ENCODE peak calls at places on chromosomes 7 and 10, in six cellular contexts. X, K, Y, R, J and F are unnamed samples. For H3K4me1, the result is how much of the 10 kb centered on the place peaks cover.

GRCh38 chr7:35677582-35678356 is 17.2 kb downstream of the HERPUD2 start:
- DNase-seq in X (no peak), K (no peak), Y (no peak), R (no peak), J (no peak), F (no peak)

GRCh38 chr7:134245253-134245652 is 71.5 kb downstream of the SLC35B4 start:
- DNase-seq in X (no peak), K (no peak), Y (no peak), R (no peak), J (no peak), F (no peak)

GRCh38 chr10:5843814-5844705 is 30.8 kb upstream of the GDI2 start:
- DNase-seq in X (no peak), K (no peak), Y (no peak), R (no peak), J (no peak), F (no peak)

GRCh38 chr7:149598721-149599308 is 101.2 kb upstream of the ZNF746 start:
- DNase-seq in X (no peak), K (peak), Y (peak), R (no peak), J (peak), F (no peak)

GRCh38 chr7:130943336-130943901 is 209.4 kb upstream of the KLF14 start:
- DNase-seq in X (no peak), K (peak), Y (no peak), R (no peak), J (no peak), F (no peak)

GRCh38 chr10:94409016-94409657 is 6.8 kb downstream of the TBC1D12 start:
- DNase-seq in X (no peak), K (no peak), Y (no peak), R (no peak), J (no peak), F (no peak)

GRCh38 chr7:107661081-107661864 is 645 bp downstream of the SLC26A4 start:
- DNase-seq in X (peak), K (peak), Y (peak), R (peak), J (peak), F (peak)

GRCh38 chr7:150568714-150569113 is 1.5 kb downstream of the GIMAP4 start:
- DNase-seq in X (no peak), K (no peak), Y (no peak), R (no peak), J (no peak), F (no peak)

GRCh38 chr7:105656922-105657521 is 75.7 kb upstream of the EFCAB10 start:
- DNase-seq in X (no peak), K (peak), Y (no peak), R (no peak), J (no peak), F (no peak)

GRCh38 chr7:23654508-23654907 is 25.5 kb upstream of the FAM221A start:
- DNase-seq in X (no peak), K (no peak), Y (peak), R (no peak), J (peak), F (no peak)

GRCh38 chr7:1689356-1689755 is 19.3 kb downstream of the ELFN1 start:
- DNase-seq in X (peak), K (no peak), Y (no peak), R (no peak), J (no peak), F (peak)

GRCh38 chr7:139619367-139619657 is 95.8 kb downstream of the CLEC2L start:
- DNase-seq in X (no peak), K (peak), Y (no peak), R (no peak), J (no peak), F (no peak)

GRCh38 chr10:97583476-97583875 is 713 bp upstream of the HOGA1 start:
- DNase-seq in X (no peak), K (no peak), Y (no peak), R (no peak), J (no peak), F (no peak)

GRCh38 chr10:70592746-70593512 is 9.6 kb downstream of the PRF1 start:
- DNase-seq in X (no peak), K (no peak), Y (no peak), R (no peak), J (no peak), F (no peak)

GRCh38 chr7:121020652-121021051 is 32.1 kb downstream of the CPED1 start:
- DNase-seq in X (no peak), K (peak), Y (no peak), R (no peak), J (no peak), F (no peak)

GRCh38 chr7:8724080-8724718 is 290.8 kb downstream of the NXPH1 start:
- DNase-seq in X (no peak), K (peak), Y (no peak), R (no peak), J (peak), F (no peak)

GRCh38 chr7:27112960-27113949 is 10.8 kb upstream of the HOXA2 start:
- DNase-seq in X (no peak), K (no peak), Y (peak), R (peak), J (peak), F (no peak)

GRCh38 chr10:113094114-113094486 is 144.1 kb downstream of the TCF7L2 start:
- DNase-seq in X (no peak), K (peak), Y (no peak), R (no peak), J (no peak), F (no peak)

GRCh38 chr7:143052041-143052440 is at the start of gene OR6V1:
- DNase-seq in X (no peak), K (no peak), Y (no peak), R (no peak), J (no peak), F (no peak)

GRCh38 chr10:44297963-44298362 is 86.9 kb downstream of the CXCL12 start:
- DNase-seq in X (no peak), K (no peak), Y (no peak), R (no peak), J (no peak), F (no peak)

GRCh38 chr10:122646511-122647382 is 52.9 kb downstream of the C10orf120 start:
- DNase-seq in X (no peak), K (no peak), Y (no peak), R (no peak), J (no peak), F (peak)

GRCh38 chr10:59894114-59894513 is 12.2 kb downstream of the CCDC6 start:
- DNase-seq in X (no peak), K (peak), Y (peak), R (peak), J (peak), F (peak)

GRCh38 chr10:29590598-29591415 is 44.0 kb downstream of the SVIL start:
- DNase-seq in X (no peak), K (peak), Y (no peak), R (no peak), J (no peak), F (no peak)

GRCh38 chr7:74656421-74656910 is 1.1 kb upstream of the GTF2I start:
- DNase-seq in X (peak), K (peak), Y (peak), R (peak), J (peak), F (peak)

DNA sequence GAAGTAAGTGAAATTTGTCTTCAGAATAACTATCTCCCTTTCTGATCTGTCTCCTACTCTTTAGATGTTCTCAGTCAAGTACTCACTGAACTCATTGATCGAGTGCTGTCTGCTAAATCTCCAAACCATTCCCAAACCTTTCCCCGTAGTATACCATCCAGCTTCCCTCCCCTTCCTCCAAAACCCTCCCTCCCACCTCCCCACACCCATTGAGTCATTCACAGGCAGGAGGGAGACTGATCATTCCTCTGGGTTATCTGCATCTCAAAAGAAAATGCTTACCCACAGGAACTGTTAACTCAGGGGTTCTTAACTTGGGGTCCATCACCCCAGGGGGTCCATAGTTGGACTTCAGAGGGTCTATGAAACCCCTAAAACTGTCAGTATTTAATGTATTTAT is 37.4 kb downstream of the GOT1 start:
- DNase-seq in X (no peak), K (no peak), Y (no peak), R (no peak), J (no peak), F (no peak)
- H3K4me3 ChIP-seq in X (no peak), K (peak), Y (no peak), R (no peak), J (no peak), F (no peak)

GRCh38 chr7:44279731-44280505 is 45.5 kb downstream of the CAMK2B start:
- DNase-seq in X (no peak), K (no peak), Y (no peak), R (peak), J (no peak), F (peak)
- H3K4me1 ChIP-seq in X (half or more), K (under half), Y (under half), R (under half), J (under half), F (under half)

DNA sequence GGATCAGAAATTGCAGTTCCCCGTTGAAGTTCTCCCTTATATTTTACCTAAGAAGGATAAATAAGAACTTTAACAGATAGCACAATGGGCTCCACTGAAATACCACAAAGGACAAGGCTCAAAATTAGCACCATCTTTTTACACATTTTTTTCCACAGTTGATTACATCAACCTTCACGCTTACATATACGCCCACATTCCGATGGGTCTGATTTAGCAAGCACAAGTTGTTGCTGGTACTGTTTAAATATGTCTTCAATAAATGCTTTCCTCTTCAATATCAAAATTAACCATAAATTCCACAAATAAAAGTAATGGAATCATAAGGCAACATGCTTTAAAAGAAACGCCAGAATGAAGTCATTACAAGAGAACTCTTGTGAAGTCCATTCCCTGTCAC is 79.5 kb downstream of the NEBL start:
- DNase-seq in X (no peak), K (no peak), Y (no peak), R (no peak), J (no peak), F (no peak)
- H3K4me3 ChIP-seq in X (no peak), K (no peak), Y (no peak), R (no peak), J (no peak), F (no peak)

GRCh38 chr10:79406683-79407396 is 38.6 kb downstream of the ZCCHC24 start:
- DNase-seq in X (peak), K (no peak), Y (no peak), R (peak), J (no peak), F (no peak)

GRCh38 chr10:79405995-79406515 is 39.4 kb downstream of the ZCCHC24 start:
- DNase-seq in X (no peak), K (no peak), Y (no peak), R (peak), J (no peak), F (no peak)

GRCh38 chr10:79404690-79405131 is 40.7 kb downstream of the ZCCHC24 start:
- DNase-seq in X (peak), K (no peak), Y (no peak), R (peak), J (no peak), F (peak)

GRCh38 chr10:79404231-79404609 is 41.2 kb downstream of the ZCCHC24 start:
- DNase-seq in X (peak), K (peak), Y (no peak), R (peak), J (no peak), F (peak)

GRCh38 chr10:79405221-79405994 is 40.0 kb downstream of the ZCCHC24 start:
- DNase-seq in X (peak), K (no peak), Y (no peak), R (peak), J (no peak), F (peak)
- H3K4me1 ChIP-seq in X (half or more), K (half or more), Y (half or more), R (half or more), J (under half), F (half or more)